ENCODE peak calls at places on chromosomes 16 and 17, in four cellular contexts. Q is esophagus squamous epithelium, I is IMR-90, W is body of pancreas. F is an unnamed sample.
A peak's percentile ranks its signal among the peaks of the same experiment; 100 is the strongest.

GRCh38 chr17:36939944-36940312 is 2.7 kb downstream of the LHX1 start:
- DNase-seq in Q (no peak), I (no peak), W (no peak), F (no peak)

GRCh38 chr17:60155815-60156214 is 6.0 kb downstream of the CA4 start:
- DNase-seq in Q (no peak), I (no peak), W (no peak), F (no peak)

GRCh38 chr17:72515291-72516065 is 394.7 kb downstream of the SOX9 start:
- DNase-seq in Q (no peak), I (peak; percentile 65), W (peak; percentile 75), F (no peak)

GRCh38 chr16:27503662-27504061 is 46.1 kb downstream of the GTF3C1 start:
- DNase-seq in Q (no peak), I (no peak), W (no peak), F (no peak)

GRCh38 chr17:68101992-68102758 is 66.6 kb downstream of the KPNA2 start:
- DNase-seq in Q (no peak), I (no peak), W (peak; percentile 27), F (no peak)

GRCh38 chr16:75745823-75746222 is 19.5 kb upstream of the CPHXL start:
- DNase-seq in Q (no peak), I (no peak), W (no peak), F (no peak)

GRCh38 chr16:80299416-80299815 is 241.4 kb upstream of the DYNLRB2 start:
- DNase-seq in Q (no peak), I (no peak), W (no peak), F (no peak)

GRCh38 chr17:77824780-77825280 is 133.7 kb upstream of the TNRC6C start:
- DNase-seq in Q (no peak), I (no peak), W (no peak), F (no peak)

GRCh38 chr17:15119928-15120327 is 145.2 kb downstream of the PMP22 start:
- DNase-seq in Q (no peak), I (no peak), W (no peak), F (no peak)

GRCh38 chr17:74532115-74532514 is 840 bp upstream of the CD300LB start:
- DNase-seq in Q (no peak), I (no peak), W (peak; percentile 78), F (peak; percentile 68)

GRCh38 chr17:45334231-45334630 is 17.4 kb upstream of the MAP3K14 start:
- DNase-seq in Q (no peak), I (no peak), W (no peak), F (no peak)

GRCh38 chr17:66415366-66416206 is 113.2 kb downstream of the PRKCA start:
- DNase-seq in Q (no peak), I (no peak), W (peak; percentile 62), F (no peak)

GRCh38 chr17:16255481-16255901 is 38.5 kb downstream of the PIGL start:
- DNase-seq in Q (no peak), I (peak; percentile 28), W (peak; percentile 84), F (no peak)

GRCh38 chr17:83186226-83186625 is 106.8 kb downstream of the METRNL start:
- DNase-seq in Q (no peak), I (no peak), W (peak; percentile 2), F (no peak)

GRCh38 chr16:10386517-10387377 is 886 bp downstream of the ATF7IP2 start:
- DNase-seq in Q (no peak), I (peak; percentile 2), W (no peak), F (no peak)

GRCh38 chr17:14152726-14153125 is 83.4 kb downstream of the COX10 start:
- DNase-seq in Q (no peak), I (no peak), W (no peak), F (no peak)

GRCh38 chr17:55784666-55785065 is 33.8 kb downstream of the PCTP start:
- DNase-seq in Q (no peak), I (no peak), W (no peak), F (no peak)

GRCh38 chr16:50389900-50390896 is 21.4 kb upstream of the BRD7 start:
- DNase-seq in Q (no peak), I (no peak), W (no peak), F (no peak)

GRCh38 chr16:71339481-71340171 is 18.9 kb upstream of the CALB2 start:
- DNase-seq in Q (no peak), I (no peak), W (no peak), F (no peak)

GRCh38 chr16:1054660-1055556 is 17.6 kb upstream of the SSTR5 start:
- DNase-seq in Q (no peak), I (peak; percentile 29), W (peak; percentile 68), F (no peak)

DNA sequence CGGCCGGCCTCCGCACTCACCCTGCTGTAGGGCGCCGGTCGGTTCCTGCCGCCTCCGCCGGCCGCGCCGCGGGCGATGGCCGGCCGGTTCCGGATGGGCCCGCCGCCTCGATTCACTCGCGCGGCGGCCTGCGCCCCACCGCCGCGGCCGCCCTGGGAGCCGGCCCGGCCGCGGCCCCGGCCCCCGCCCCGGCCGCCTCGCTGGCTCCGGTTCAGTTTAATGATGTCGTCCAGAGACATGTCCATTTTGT is 158 bp downstream of the ALYREF start:
- DNase-seq in Q (no peak), I (no peak), W (no peak), F (no peak)
- TF ChIP-seq POLR2A in Q (no peak), I (no peak), W (no peak), F (no peak)

GRCh38 chr16:85228970-85229430 is 116.7 kb upstream of the CIBAR2 start:
- DNase-seq in Q (no peak), I (no peak), W (no peak), F (no peak)

GRCh38 chr16:85227262-85227923 is 115.1 kb upstream of the CIBAR2 start:
- DNase-seq in Q (no peak), I (no peak), W (no peak), F (no peak)

GRCh38 chr16:85228463-85228862 is 116.2 kb upstream of the CIBAR2 start:
- DNase-seq in Q (no peak), I (no peak), W (no peak), F (no peak)

GRCh38 chr16:85229869-85230416 is 117.7 kb upstream of the CIBAR2 start:
- DNase-seq in Q (no peak), I (no peak), W (no peak), F (no peak)

GRCh38 chr16:85227924-85228462 is 115.7 kb upstream of the CIBAR2 start:
- DNase-seq in Q (no peak), I (peak; percentile 76), W (no peak), F (no peak)
- TF ChIP-seq POLR2A in Q (no peak), I (no peak), W (no peak), F (no peak)

DNA sequence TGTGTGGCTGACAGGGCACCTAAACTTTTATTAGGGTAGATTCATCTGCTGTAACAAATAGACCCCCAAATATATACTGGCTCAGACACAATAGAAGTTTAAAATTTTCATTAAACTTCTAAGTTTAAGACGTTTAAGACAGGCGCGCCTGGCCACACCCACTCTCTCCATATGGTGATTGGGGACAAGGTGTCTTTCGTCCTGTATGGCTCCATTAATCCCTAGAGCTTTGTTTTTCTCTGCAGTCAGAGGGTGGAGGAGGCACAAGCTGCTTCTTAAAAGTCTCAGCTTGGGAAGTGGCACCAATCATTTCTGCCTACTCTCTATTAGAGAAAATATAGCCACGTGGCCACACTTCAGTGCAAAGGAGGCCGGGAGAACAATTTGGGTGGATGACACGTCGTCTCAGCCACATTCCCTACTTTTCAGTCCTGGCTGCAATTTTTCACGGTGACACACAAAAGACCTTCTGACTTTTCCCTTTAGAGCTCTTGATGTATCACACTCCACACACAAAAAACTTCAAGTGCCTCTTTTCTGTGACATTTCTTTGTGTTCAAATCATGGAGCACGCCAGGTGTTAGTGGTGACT is 125.5 kb upstream of the CACNG3 start:
- DNase-seq in Q (no peak), I (no peak), W (no peak), F (no peak)
- TF ChIP-seq POLR2A in Q (no peak), I (no peak), W (no peak), F (no peak)

GRCh38 chr17:41666336-41666680 is 22.4 kb upstream of the EIF1 start:
- DNase-seq in Q (no peak), I (peak; percentile 78), W (peak; percentile 73), F (no peak)

GRCh38 chr17:41664587-41665565 is 23.8 kb upstream of the EIF1 start:
- DNase-seq in Q (no peak), I (no peak), W (no peak), F (no peak)

GRCh38 chr17:41665566-41666335 is 22.9 kb upstream of the EIF1 start:
- DNase-seq in Q (peak; percentile 30), I (peak; percentile 74), W (peak; percentile 92), F (peak; percentile 92)

GRCh38 chr17:41667280-41668008 is 21.2 kb upstream of the EIF1 start:
- DNase-seq in Q (no peak), I (no peak), W (no peak), F (no peak)

DNA sequence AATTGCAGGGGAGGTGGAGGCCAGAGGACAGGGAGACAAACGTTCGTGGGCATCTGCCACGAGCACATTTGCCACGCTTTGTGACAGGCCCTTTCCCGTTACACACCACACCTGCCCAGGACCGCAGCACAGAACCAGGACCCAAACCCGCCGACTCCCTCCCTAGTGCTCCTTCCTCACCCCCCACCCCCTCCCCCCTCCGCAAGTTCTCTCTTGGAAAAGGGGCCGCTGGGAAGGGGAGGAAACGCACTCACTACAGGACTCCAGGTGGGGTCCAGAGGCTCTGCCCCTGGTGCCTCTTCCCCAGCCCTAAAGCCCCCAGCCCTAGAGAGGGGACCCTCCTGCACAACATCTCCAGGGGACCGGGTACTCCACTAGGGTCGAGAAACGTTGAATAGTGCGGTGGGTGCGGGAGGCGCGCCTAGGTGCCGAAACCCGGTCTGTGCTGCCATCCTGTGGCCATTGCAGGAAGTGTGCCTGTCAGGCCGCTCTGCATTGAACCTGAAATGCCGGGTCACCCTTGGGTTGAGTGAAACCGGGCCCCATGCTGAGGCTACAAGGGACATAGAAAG is 21.9 kb upstream of the EIF1 start:
- DNase-seq in Q (peak; percentile 29), I (peak; percentile 61), W (peak; percentile 89), F (peak; percentile 91)
- TF ChIP-seq POLR2A in Q (no peak), I (peak; percentile 23), W (peak; percentile 20), F (no peak)

DNA sequence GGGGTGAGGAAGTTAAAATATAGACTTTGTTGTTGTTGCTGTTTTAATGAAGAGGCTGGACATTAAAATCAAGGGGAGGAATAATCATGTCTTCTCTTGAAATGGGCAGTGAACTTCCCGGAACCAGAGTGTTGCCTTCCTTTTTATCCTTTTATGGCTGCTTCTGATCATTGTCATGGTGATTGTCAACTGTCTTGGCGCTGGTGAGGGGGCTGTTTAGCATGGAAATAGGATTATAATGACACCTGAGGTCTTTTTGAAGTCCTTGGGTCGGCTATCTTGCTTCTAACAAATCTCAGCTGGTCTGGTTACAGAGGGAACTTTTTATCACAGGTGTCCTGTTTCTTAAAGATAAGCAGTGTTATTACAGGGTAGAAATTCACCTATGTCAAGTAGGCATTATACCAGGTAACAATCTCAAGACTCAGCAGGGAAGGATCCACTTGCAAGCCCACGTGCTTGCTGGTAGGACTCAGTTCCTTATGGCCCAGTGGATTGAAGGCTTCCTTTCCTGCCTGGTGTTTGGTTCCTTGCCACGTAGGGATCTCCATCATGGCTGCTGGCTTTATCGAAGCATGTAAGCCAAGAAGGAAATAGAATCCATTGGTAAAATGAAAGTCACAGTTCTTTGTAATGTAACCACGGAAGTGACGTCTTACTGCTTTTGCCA is 349.3 kb downstream of the WWOX start:
- DNase-seq in Q (no peak), I (no peak), W (no peak), F (no peak)
- TF ChIP-seq POLR2A in Q (no peak), I (no peak), W (no peak), F (no peak)

GRCh38 chr17:43134774-43135453 is 9.8 kb upstream of the BRCA1 start:
- DNase-seq in Q (no peak), I (no peak), W (no peak), F (no peak)
- TF ChIP-seq POLR2A in Q (no peak), I (no peak), W (no peak), F (no peak)

GRCh38 chr17:50064253-50064991 is 8.5 kb downstream of the ITGA3 start:
- DNase-seq in Q (no peak), I (peak; percentile 97), W (peak; percentile 44), F (no peak)
- TF ChIP-seq POLR2A in Q (no peak), I (peak; percentile 42), W (no peak), F (no peak)

GRCh38 chr16:89893642-89894548 is 20.5 kb downstream of the TCF25 start:
- DNase-seq in Q (no peak), I (no peak), W (no peak), F (no peak)
- TF ChIP-seq POLR2A in Q (no peak), I (no peak), W (no peak), F (no peak)